ENCODE peak calls at places on chromosome 2, in nine cellular contexts. B is GM12865, L is fibroblast of mammary gland, W is epithelial cell of esophagus, J is astrocyte of the cerebellum, A is cardiac muscle cell, D is uterus, I is left ventricle myocardium inferior, X is fibroblast of lung. Z is an unnamed sample.
A peak's percentile ranks its signal among the peaks of the same experiment; 100 is the strongest.

GRCh38 chr2:46460991-46461715 is 18.2 kb upstream of the TMEM247 start:
- DNase-seq in J (peak; percentile 45), A (peak; percentile 71), I (peak; percentile 75), B (peak; percentile 81), D (peak; percentile 83), L (peak; percentile 67), W (peak; percentile 53), X (peak; percentile 36), Z (peak; percentile 87)

GRCh38 chr2:85611705-85612587 is at the start of gene C2orf68:
- DNase-seq in J (peak; percentile 57), W (peak; percentile 88), I (peak; percentile 91), D (peak; percentile 89), X (peak; percentile 85), B (peak; percentile 94), A (peak; percentile 94), L (peak; percentile 78), Z (peak; percentile 92)

GRCh38 chr2:222042666-222043065 is 256.1 kb downstream of the PAX3 start:
- DNase-seq in D (no peak), J (no peak), W (no peak), L (no peak), B (no peak), A (no peak), I (no peak), X (no peak), Z (no peak)

GRCh38 chr2:16072638-16073290 is 132.4 kb downstream of the MYCN start:
- DNase-seq in X (no peak), D (no peak), J (no peak), W (no peak), L (no peak), A (no peak), B (no peak), I (no peak), Z (no peak)

GRCh38 chr2:68222287-68222686 is 30.0 kb downstream of the PPP3R1 start:
- DNase-seq in L (no peak), B (no peak), W (no peak), D (no peak), A (no peak), I (no peak), X (no peak), J (no peak), Z (no peak)

GRCh38 chr2:190979906-190980629 is 33.9 kb downstream of the STAT1 start:
- DNase-seq in A (peak; percentile 79), J (peak; percentile 69), L (no peak), X (peak; percentile 76), I (peak; percentile 78), W (peak; percentile 91), B (no peak), D (peak; percentile 29), Z (peak; percentile 74)

GRCh38 chr2:160432633-160433032 is 61.0 kb downstream of the RBMS1 start:
- DNase-seq in I (no peak), B (no peak), W (peak; percentile 93), D (no peak), X (peak; percentile 83), A (no peak), J (no peak), L (peak; percentile 93), Z (peak; percentile 29)

GRCh38 chr2:144161061-144161460 is 358.9 kb downstream of the ZEB2 start:
- DNase-seq in I (no peak), A (no peak), X (no peak), L (no peak), D (no peak), J (no peak), W (no peak), B (no peak), Z (no peak)

GRCh38 chr2:167294031-167294774 is 405.9 kb downstream of the XIRP2 start:
- DNase-seq in W (peak; percentile 10), D (no peak), B (no peak), A (peak; percentile 50), I (no peak), J (no peak), L (peak; percentile 28), X (peak; percentile 32), Z (no peak)

GRCh38 chr2:199590323-199590915 is 132.7 kb upstream of the SATB2 start:
- DNase-seq in A (no peak), L (no peak), B (no peak), X (no peak), W (no peak), J (no peak), D (no peak), I (no peak), Z (no peak)

GRCh38 chr2:171482877-171483276 is 39.4 kb upstream of the CYBRD1 start:
- DNase-seq in A (no peak), B (no peak), L (no peak), D (no peak), I (no peak), W (no peak), J (no peak), X (peak; percentile 70), Z (no peak)

GRCh38 chr2:191013617-191013875 is 425 bp downstream of the STAT1 start:
- DNase-seq in D (no peak), B (no peak), X (no peak), J (no peak), W (peak; percentile 22), A (no peak), I (no peak), L (peak; percentile 25), Z (no peak)

GRCh38 chr2:146844226-146844990 is 1000.4 kb upstream of the ACVR2A start:
- DNase-seq in L (peak; percentile 94), W (peak; percentile 70), J (no peak), D (no peak), X (no peak), I (no peak), A (no peak), B (no peak), Z (no peak)

GRCh38 chr2:85751627-85752026 is 2.2 kb upstream of the ATOH8 start:
- DNase-seq in X (no peak), D (no peak), W (no peak), B (no peak), J (no peak), L (no peak), I (no peak), A (no peak), Z (no peak)

GRCh38 chr2:225124311-225124832 is 82.1 kb upstream of the DOCK10 start:
- DNase-seq in I (no peak), D (no peak), L (no peak), X (no peak), B (no peak), W (no peak), A (no peak), J (no peak), Z (no peak)

GRCh38 chr2:204453730-204454167 is 91.5 kb upstream of the PARD3B start:
- DNase-seq in L (no peak), D (peak; percentile 27), X (peak; percentile 7), B (no peak), W (no peak), A (peak; percentile 46), I (peak; percentile 25), J (no peak), Z (peak; percentile 35)

GRCh38 chr2:220296174-220296573 is 668.7 kb downstream of the SLC4A3 start:
- DNase-seq in B (no peak), W (peak; percentile 34), D (no peak), X (peak; percentile 22), A (peak; percentile 59), L (no peak), I (no peak), J (no peak), Z (no peak)

GRCh38 chr2:147482590-147483292 is 362.1 kb upstream of the ACVR2A start:
- DNase-seq in B (no peak), X (peak; percentile 11), D (no peak), J (no peak), L (no peak), A (no peak), W (no peak), I (no peak), Z (no peak)

GRCh38 chr2:85389139-85389538 is 21.0 kb downstream of the CAPG start:
- DNase-seq in W (no peak), L (no peak), J (no peak), D (no peak), B (no peak), I (no peak), X (no peak), A (no peak), Z (no peak)

GRCh38 chr2:238425979-238426567 is 654 bp upstream of the ASB1 start:
- DNase-seq in X (peak; percentile 92), D (no peak), A (peak; percentile 32), I (no peak), J (peak; percentile 62), B (no peak), L (peak; percentile 88), W (peak; percentile 34), Z (peak; percentile 25)

GRCh38 chr2:105747254-105747909 is 2.7 kb downstream of the NCK2 start:
- DNase-seq in A (no peak), D (no peak), L (peak; percentile 10), X (no peak), J (no peak), I (no peak), B (no peak), W (peak; percentile 35), Z (no peak)

GRCh38 chr2:171522804-171523338 is 597 bp downstream of the CYBRD1 start:
- DNase-seq in W (peak; percentile 30), L (peak; percentile 22), B (peak; percentile 63), X (peak; percentile 57), J (no peak), D (peak; percentile 50), I (peak; percentile 36), A (peak; percentile 38), Z (no peak)

GRCh38 chr2:71675296-71675695 is 221.9 kb downstream of the DYSF start:
- DNase-seq in D (no peak), B (no peak), L (no peak), I (no peak), J (no peak), X (no peak), W (peak; percentile 70), A (no peak), Z (peak; percentile 67)

GRCh38 chr2:223459328-223459939 is 142.7 kb downstream of the SCG2 start:
- DNase-seq in B (no peak), X (peak; percentile 38), J (no peak), L (peak; percentile 65), D (no peak), I (no peak), A (peak; percentile 42), W (peak; percentile 35), Z (no peak)
- TF ChIP-seq CTCF in B (no peak), X (peak; percentile 20), J (no peak), L (peak; percentile 43), D (no peak), I (peak; percentile 54), A (no peak), W (peak; percentile 30), Z (no peak)

GRCh38 chr2:124967325-124967724 is 942.2 kb downstream of the CNTNAP5 start:
- DNase-seq in X (peak; percentile 26), I (no peak), A (no peak), L (no peak), B (no peak), D (no peak), W (no peak), J (no peak), Z (no peak)
- H3K4me3 ChIP-seq in X (no peak overlapping the region), I (no peak overlapping the region), A (no peak overlapping the region), L (no peak overlapping the region), B (no peak overlapping the region), D (no peak overlapping the region), W (no peak overlapping the region), J (no peak overlapping the region), Z (no peak overlapping the region)

GRCh38 chr2:55050133-55050994 is at the start of gene RTN4:
- DNase-seq in W (peak; percentile 100), B (peak; percentile 100), L (peak; percentile 99), D (peak; percentile 99), J (peak; percentile 98), I (peak; percentile 98), X (peak; percentile 99), A (peak; percentile 99), Z (peak; percentile 97)
- TF ChIP-seq CTCF in W (no peak), B (peak; percentile 7), L (no peak), D (peak; percentile 36), J (peak; percentile 38), I (no peak), X (peak; percentile 20), A (peak; percentile 7), Z (peak; percentile 10)

GRCh38 chr2:120528051-120528692 is 182.2 kb downstream of the INHBB start:
- DNase-seq in I (no peak), D (no peak), J (no peak), X (no peak), L (no peak), W (peak; percentile 34), A (no peak), B (no peak), Z (no peak)
- H3K4me3 ChIP-seq in I (no peak overlapping the region), D (no peak overlapping the region), J (no peak overlapping the region), X (no peak overlapping the region), L (no peak overlapping the region), W (no peak overlapping the region), A (no peak overlapping the region), B (no peak overlapping the region), Z (no peak overlapping the region)

Z was measured in stomach.